ENCODE peak calls at places on chromosomes 6 and 20, in nine cellular contexts. M, P, S, V, C, T, H, K and D are unnamed samples.

GRCh38 chr20:1185781-1186334 is 1.1 kb upstream of the TMEM74B start:
- DNase-seq in H (peak), P (peak), M (no peak), S (no peak), K (peak), C (no peak), V (peak), T (peak), D (peak)

GRCh38 chr6:157597461-157598312 is 216.7 kb downstream of the ZDHHC14 start:
- DNase-seq in H (peak), S (no peak), M (peak), P (peak), K (peak), T (peak), C (no peak), V (peak), D (peak)

GRCh38 chr6:165606740-165607008 is 56.4 kb downstream of the PDE10A start:
- DNase-seq in K (no peak), S (no peak), M (no peak), T (no peak), V (no peak), C (no peak), H (no peak), P (no peak), D (no peak)

GRCh38 chr6:47302043-47302442 is 7.7 kb downstream of the TNFRSF21 start:
- DNase-seq in V (no peak), C (no peak), T (no peak), P (no peak), K (no peak), S (no peak), M (no peak), H (no peak), D (no peak)

GRCh38 chr20:61525781-61526431 is 273.8 kb downstream of the CDH4 start:
- DNase-seq in H (no peak), K (no peak), S (no peak), C (peak), P (peak), V (no peak), M (no peak), T (no peak), D (no peak)

GRCh38 chr20:57622579-57623381 is 2.6 kb upstream of the ZBP1 start:
- DNase-seq in M (peak), T (peak), H (peak), C (no peak), V (peak), S (peak), P (peak), K (peak), D (peak)

GRCh38 chr20:38321959-38322598 is 18.1 kb downstream of the BPI start:
- DNase-seq in K (peak), V (peak), M (no peak), S (no peak), P (peak), T (peak), H (peak), C (peak), D (peak)

GRCh38 chr6:109799664-109800063 is 108.6 kb downstream of the FIG4 start:
- DNase-seq in K (no peak), C (no peak), H (no peak), S (no peak), V (peak), M (no peak), T (peak), P (peak), D (no peak)

GRCh38 chr20:39266989-39267388 is 304.8 kb downstream of the DHX35 start:
- DNase-seq in S (no peak), H (no peak), P (no peak), V (no peak), T (no peak), K (no peak), C (no peak), M (no peak), D (no peak)

GRCh38 chr6:4351857-4352669 is 216.7 kb upstream of the ECI2 start:
- DNase-seq in S (peak), C (peak), K (peak), P (peak), V (peak), T (peak), M (no peak), H (peak), D (no peak)

GRCh38 chr20:859661-860294 is 26.3 kb downstream of the FAM110A start:
- DNase-seq in V (no peak), T (peak), H (no peak), P (no peak), M (no peak), C (no peak), S (no peak), K (no peak), D (no peak)

GRCh38 chr6:166567107-166567506 is 19.4 kb downstream of the RAMACL start:
- DNase-seq in S (no peak), K (no peak), T (peak), H (no peak), C (peak), M (no peak), P (peak), V (peak), D (no peak)

GRCh38 chr6:24743265-24743943 is 24.4 kb upstream of the C6orf62 start:
- DNase-seq in H (no peak), C (peak), M (no peak), P (peak), T (peak), S (no peak), K (peak), V (peak), D (peak)

GRCh38 chr6:28764014-28764723 is 159.6 kb downstream of the TRIM27 start:
- DNase-seq in C (no peak), H (peak), T (peak), S (no peak), V (no peak), K (no peak), M (no peak), P (no peak), D (no peak)

GRCh38 chr6:151240036-151240685 is 394 bp downstream of the AKAP12 start:
- DNase-seq in K (peak), T (peak), S (peak), M (no peak), H (peak), P (peak), C (no peak), V (peak), D (no peak)

GRCh38 chr6:14435291-14435690 is 317.7 kb downstream of the CD83 start:
- DNase-seq in M (no peak), S (no peak), P (no peak), T (no peak), V (no peak), C (no peak), H (no peak), K (no peak), D (no peak)

GRCh38 chr20:37911838-37912273 is 8.9 kb downstream of the VSTM2L start:
- DNase-seq in M (no peak), P (no peak), H (peak), T (peak), S (no peak), K (peak), V (no peak), C (no peak), D (no peak)

GRCh38 chr6:159090530-159091306 is 45.9 kb upstream of the TAGAP start:
- DNase-seq in S (no peak), K (peak), T (no peak), C (no peak), V (no peak), M (no peak), P (no peak), H (peak), D (no peak)

GRCh38 chr20:34824026-34824860 is 1.2 kb downstream of the NCOA6 start:
- DNase-seq in V (peak), P (peak), T (peak), M (peak), H (peak), K (peak), C (no peak), S (no peak), D (peak)

GRCh38 chr6:166004491-166005275 is 163.0 kb downstream of the TBXT start:
- DNase-seq in T (no peak), V (no peak), C (no peak), H (no peak), M (no peak), S (no peak), P (no peak), K (no peak), D (no peak)

GRCh38 chr6:41757931-41758640 is 10.9 kb upstream of the PGC start:
- DNase-seq in T (no peak), C (no peak), V (no peak), K (no peak), P (no peak), H (no peak), S (no peak), M (no peak), D (no peak)

GRCh38 chr20:38117635-38118034 is 47.4 kb downstream of the TGM2 start:
- DNase-seq in K (no peak), V (peak), M (no peak), T (peak), P (no peak), H (peak), S (no peak), C (no peak), D (no peak)

GRCh38 chr6:52543729-52544324 is 33.0 kb downstream of the TRAM2 start:
- DNase-seq in K (no peak), M (no peak), V (no peak), H (peak), S (no peak), C (no peak), T (no peak), P (no peak), D (no peak)

GRCh38 chr20:60192351-60192750 is 234.1 kb downstream of the CDH26 start:
- DNase-seq in H (no peak), S (no peak), M (no peak), C (no peak), K (no peak), P (no peak), T (no peak), V (no peak), D (no peak)

GRCh38 chr6:77650098-77650663 is 2.7 kb upstream of the MEI4 start:
- DNase-seq in P (no peak), K (peak), H (peak), T (no peak), C (no peak), V (no peak), M (no peak), S (no peak), D (no peak)

GRCh38 chr6:112620832-112621569 is 273.9 kb downstream of the RFPL4B start:
- DNase-seq in P (peak), C (peak), T (peak), H (no peak), K (no peak), M (no peak), S (no peak), V (peak), D (no peak)

GRCh38 chr6:20479075-20479871 is 55.0 kb upstream of the CDKAL1 start:
- DNase-seq in P (no peak), S (no peak), C (no peak), V (no peak), M (no peak), K (no peak), T (no peak), H (no peak), D (no peak)

GRCh38 chr6:97524846-97525245 is 241.8 kb upstream of the MMS22L start:
- DNase-seq in M (no peak), K (no peak), P (no peak), T (peak), V (peak), H (peak), S (no peak), C (no peak), D (no peak)

GRCh38 chr6:40720375-40720748 is 133.2 kb upstream of the LRFN2 start:
- DNase-seq in M (no peak), H (no peak), P (no peak), V (no peak), K (no peak), S (no peak), C (no peak), T (no peak), D (no peak)

GRCh38 chr6:53347921-53348435 is 772 bp downstream of the ELOVL5 start:
- DNase-seq in K (peak), H (peak), P (peak), M (peak), T (peak), C (no peak), S (peak), V (peak), D (peak)

GRCh38 chr20:51156041-51156795 is 133.3 kb upstream of the KCNG1 start:
- DNase-seq in M (no peak), H (no peak), K (no peak), T (no peak), S (no peak), V (no peak), C (peak), P (peak), D (no peak)

GRCh38 chr6:72689107-72689954 is 67.5 kb downstream of the KCNQ5 start:
- DNase-seq in K (no peak), V (no peak), C (no peak), M (no peak), P (no peak), H (no peak), T (no peak), S (no peak), D (no peak)

GRCh38 chr6:141105481-141105880 is 1027.2 kb upstream of the GJE1 start:
- DNase-seq in S (no peak), H (peak), K (no peak), P (peak), C (no peak), M (no peak), T (no peak), V (no peak), D (no peak)
- H3K27ac ChIP-seq in S (no peak), H (peak), K (no peak), P (no peak), C (no peak), M (no peak), T (no peak), V (no peak), D (no peak)

DNA sequence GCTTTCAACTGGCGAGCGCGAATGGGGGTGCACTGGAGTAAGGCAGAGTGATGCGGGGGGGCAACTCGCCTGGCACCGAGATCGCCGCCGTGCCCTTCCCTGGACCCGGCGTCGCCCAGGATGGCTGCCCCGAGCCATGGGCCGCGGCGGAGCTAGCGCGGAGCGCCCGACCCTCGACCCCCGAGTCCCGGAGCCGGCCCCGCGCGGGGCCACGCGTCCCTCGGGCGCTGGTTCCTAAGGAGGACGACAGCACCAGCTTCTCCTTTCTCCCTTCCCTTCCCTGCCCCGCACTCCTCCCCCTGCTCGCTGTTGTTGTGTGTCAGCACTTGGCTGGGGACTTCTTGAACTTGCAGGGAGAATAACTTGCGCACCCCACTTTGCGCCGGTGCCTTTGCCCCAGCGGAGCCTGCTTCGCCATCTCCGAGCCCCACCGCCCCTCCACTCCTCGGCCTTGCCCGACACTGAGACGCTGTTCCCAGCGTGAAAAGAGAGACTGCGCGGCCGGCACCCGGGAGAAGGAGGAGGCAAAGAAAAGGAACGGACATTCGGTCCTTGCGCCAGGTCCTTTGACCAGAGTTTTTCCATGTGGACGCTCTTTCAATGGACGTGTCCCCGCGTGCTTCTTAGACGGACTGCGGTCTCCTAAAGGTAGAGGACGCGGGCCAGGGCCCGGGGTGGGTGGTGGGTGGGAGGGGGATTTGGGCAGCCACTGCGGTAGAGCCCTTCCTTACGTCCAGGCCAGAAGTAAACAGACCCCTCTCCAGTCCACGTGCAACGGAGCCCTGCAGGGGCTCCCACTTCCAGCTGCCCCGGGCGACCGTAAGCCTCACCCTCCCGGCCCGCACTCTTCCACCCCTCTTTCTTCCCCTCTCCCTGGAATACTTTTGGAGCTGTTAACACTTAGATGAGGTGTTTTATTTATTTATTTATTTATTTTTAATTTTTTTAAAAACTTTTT is 1.0 kb downstream of the BMP2 start:
- DNase-seq in S (peak), M (no peak), K (peak), V (peak), H (peak), C (no peak), P (peak), T (peak), D (peak)
- H3K27ac ChIP-seq in S (peak), M (no peak), K (peak), V (peak), H (no peak), C (no peak), P (no peak), T (peak), D (peak)

GRCh38 chr6:44575644-44576043 is 188.1 kb downstream of the CDC5L start:
- DNase-seq in P (no peak), T (no peak), S (no peak), M (no peak), K (no peak), C (no peak), H (no peak), V (no peak), D (no peak)

GRCh38 chr6:44569131-44569530 is 181.6 kb downstream of the CDC5L start:
- DNase-seq in H (peak), P (no peak), T (no peak), C (no peak), V (no peak), K (no peak), M (no peak), S (no peak), D (no peak)

GRCh38 chr6:44571510-44571909 is 184.0 kb downstream of the CDC5L start:
- DNase-seq in M (no peak), C (no peak), H (peak), P (no peak), S (no peak), V (no peak), T (no peak), K (no peak), D (no peak)

GRCh38 chr6:44569931-44570385 is 182.5 kb downstream of the CDC5L start:
- DNase-seq in C (no peak), P (peak), K (no peak), M (no peak), V (no peak), S (peak), T (no peak), H (peak), D (no peak)

DNA sequence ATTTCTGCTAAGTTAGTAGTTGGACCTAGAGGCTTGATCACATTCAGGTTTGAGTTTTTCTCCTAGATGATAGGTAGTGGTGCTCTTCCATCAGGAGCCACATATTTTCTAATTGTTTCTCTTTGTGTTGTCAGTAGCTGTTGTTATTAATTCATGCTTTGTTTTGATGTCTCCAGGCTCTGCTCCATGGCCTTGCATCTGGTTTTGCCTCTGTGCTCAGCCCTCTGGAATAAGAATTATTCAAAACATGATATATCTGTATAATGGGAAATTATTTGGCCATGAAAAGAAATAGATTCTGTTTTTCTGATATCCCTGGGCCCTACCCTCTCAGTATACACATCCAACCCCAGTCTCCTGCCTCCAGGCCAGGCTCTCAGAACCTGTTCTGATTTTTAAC is 184.8 kb downstream of the CDC5L start:
- DNase-seq in S (no peak), T (no peak), P (no peak), M (no peak), H (peak), K (no peak), C (no peak), V (no peak), D (no peak)
- H3K27ac ChIP-seq in S (no peak), T (no peak), P (no peak), M (no peak), H (no peak), K (no peak), C (no peak), V (no peak), D (no peak)

GRCh38 chr6:44664716-44665115 is 277.2 kb downstream of the CDC5L start:
- DNase-seq in C (no peak), P (no peak), K (no peak), V (no peak), S (peak), T (no peak), M (no peak), H (peak), D (no peak)

GRCh38 chr6:44663860-44664584 is 276.5 kb downstream of the CDC5L start:
- DNase-seq in T (no peak), C (no peak), V (no peak), H (peak), S (peak), P (no peak), M (no peak), K (no peak), D (no peak)

GRCh38 chr6:44665683-44666082 is 278.2 kb downstream of the CDC5L start:
- DNase-seq in P (no peak), K (no peak), S (peak), T (no peak), V (no peak), H (no peak), C (no peak), M (no peak), D (no peak)

GRCh38 chr6:44666324-44666723 is 278.8 kb downstream of the CDC5L start:
- DNase-seq in V (no peak), S (peak), C (no peak), P (no peak), M (no peak), T (no peak), H (no peak), K (no peak), D (no peak)

GRCh38 chr6:44665143-44665542 is 277.6 kb downstream of the CDC5L start:
- DNase-seq in H (peak), P (no peak), K (no peak), C (no peak), T (no peak), S (peak), V (no peak), M (no peak), D (no peak)
- H3K27ac ChIP-seq in H (peak), P (no peak), K (no peak), C (no peak), T (no peak), S (no peak), V (no peak), M (no peak), D (no peak)

GRCh38 chr6:44051516-44051915 is 75.7 kb downstream of the MRPL14 start:
- DNase-seq in S (no peak), C (no peak), M (no peak), T (peak), H (no peak), K (peak), V (no peak), P (peak), D (no peak)
- H3K27ac ChIP-seq in S (no peak), C (peak), M (no peak), T (no peak), H (no peak), K (no peak), V (peak), P (peak), D (no peak)